ENCODE peak calls at places on chromosomes 3 and 15, in ten cellular contexts. V is dermis blood vessel endothelial cell; H is lower leg skin; M is adrenal gland; O is esophagus muscularis mucosa; P is KG1; K is coronary artery; S is activated gamma-delta T cell treated with anti-CD3 and anti-CD28 coated beads, Interleukin-2, amount 50 U/mL, for 16 hours; J is NCI-H1105; A is COR-L47. I is an unnamed sample.

GRCh38 chr3:135491478-135491877 is 474.1 kb upstream of the PPP2R3A start:
- DNase-seq in V (no peak), H (no peak), M (no peak), A (no peak), P (no peak), S (no peak), J (no peak), K (no peak), O (no peak), I (no peak)

GRCh38 chr15:63211549-63211948 is 22.1 kb downstream of the RAB8B start:
- DNase-seq in A (no peak), M (no peak), K (no peak), S (no peak), H (no peak), O (no peak), V (no peak), J (no peak), P (no peak), I (no peak)

GRCh38 chr3:72152551-72153476 is 367.9 kb upstream of the PROK2 start:
- DNase-seq in H (no peak), M (peak; percentile 84), A (peak; percentile 91), P (no peak), V (peak; percentile 70), O (no peak), S (no peak), J (peak; percentile 86), K (peak; percentile 81), I (peak; percentile 58)

GRCh38 chr3:52429779-52430415 is 15.0 kb downstream of the SEMA3G start:
- DNase-seq in H (peak; percentile 74), K (peak; percentile 65), S (no peak), J (no peak), P (no peak), V (peak; percentile 99), O (no peak), A (no peak), M (peak; percentile 29), I (no peak)

GRCh38 chr3:73624363-73625123 is at the start of gene PDZRN3:
- DNase-seq in K (peak; percentile 81), A (no peak), P (no peak), J (peak; percentile 33), H (peak; percentile 90), M (peak; percentile 69), O (no peak), V (peak; percentile 0), S (no peak), I (no peak)

GRCh38 chr3:53836084-53836872 is 9.9 kb downstream of the CHDH start:
- DNase-seq in A (no peak), P (no peak), J (no peak), M (no peak), O (no peak), K (no peak), S (no peak), V (no peak), H (peak; percentile 76), I (no peak)

GRCh38 chr15:41919954-41920538 is 26.2 kb upstream of the SPTBN5 start:
- DNase-seq in P (no peak), A (no peak), K (no peak), S (no peak), M (no peak), V (peak; percentile 94), H (no peak), J (no peak), O (no peak), I (no peak)

GRCh38 chr3:9047465-9048346 is 84.4 kb upstream of the RAD18 start:
- DNase-seq in V (no peak), S (no peak), M (no peak), A (no peak), H (no peak), P (no peak), K (no peak), J (no peak), O (no peak), I (no peak)

GRCh38 chr3:47910233-47910632 is 106.0 kb downstream of the MAP4 start:
- DNase-seq in A (no peak), V (no peak), K (no peak), O (no peak), M (no peak), S (no peak), H (peak; percentile 21), P (no peak), J (no peak), I (no peak)

GRCh38 chr3:52313188-52313773 is 2.8 kb upstream of the DNAH1 start:
- DNase-seq in H (no peak), J (no peak), M (no peak), A (no peak), O (no peak), V (no peak), K (no peak), P (no peak), S (no peak), I (no peak)

GRCh38 chr3:69082805-69083204 is 1.9 kb upstream of the ARL6IP5 start:
- DNase-seq in A (no peak), M (no peak), V (peak; percentile 55), S (peak; percentile 60), K (no peak), J (no peak), P (peak; percentile 66), O (no peak), H (no peak), I (no peak)

GRCh38 chr15:53693729-53694533 is 65.5 kb downstream of the WDR72 start:
- DNase-seq in M (peak; percentile 46), A (peak; percentile 59), H (no peak), P (no peak), O (no peak), S (no peak), V (no peak), K (no peak), J (no peak), I (no peak)

GRCh38 chr3:182568756-182569155 is 224.5 kb upstream of the ATP11B start:
- DNase-seq in P (no peak), S (no peak), H (no peak), V (no peak), A (peak; percentile 85), M (no peak), O (no peak), J (peak; percentile 80), K (no peak), I (no peak)

GRCh38 chr15:39177561-39177960 is 403.3 kb upstream of the THBS1 start:
- DNase-seq in O (no peak), K (no peak), S (no peak), P (no peak), A (no peak), J (no peak), M (no peak), H (no peak), V (no peak), I (no peak)

GRCh38 chr3:170778240-170779217 is 91.5 kb downstream of the RPL22L1 start:
- DNase-seq in M (no peak), P (no peak), K (no peak), O (no peak), S (no peak), H (no peak), A (no peak), V (no peak), J (no peak), I (no peak)

GRCh38 chr3:39202094-39202493 is 9.7 kb upstream of the XIRP1 start:
- DNase-seq in M (no peak), V (no peak), S (no peak), A (no peak), O (no peak), H (peak; percentile 53), K (no peak), P (no peak), J (no peak), I (no peak)

GRCh38 chr3:13420051-13420816 is at the start of gene NUP210:
- DNase-seq in V (no peak), J (peak; percentile 47), O (no peak), S (peak; percentile 22), K (no peak), M (peak; percentile 25), A (peak; percentile 11), P (peak; percentile 36), H (no peak), I (no peak)

GRCh38 chr3:122803977-122804376 is 9.1 kb downstream of the SLC49A4 start:
- DNase-seq in O (no peak), P (no peak), V (no peak), J (no peak), H (no peak), K (no peak), S (no peak), A (no peak), M (no peak), I (no peak)

GRCh38 chr3:12479919-12480425 is 4.3 kb upstream of the TSEN2 start:
- DNase-seq in S (no peak), H (no peak), K (no peak), M (no peak), J (peak; percentile 15), P (peak; percentile 19), O (no peak), V (peak; percentile 75), A (peak; percentile 26), I (no peak)

GRCh38 chr15:73273181-73274002 is 95.4 kb downstream of the HCN4 start:
- DNase-seq in H (no peak), S (peak; percentile 16), V (peak; percentile 70), K (no peak), M (peak; percentile 63), A (peak; percentile 33), P (peak; percentile 12), O (no peak), J (peak; percentile 63), I (no peak)

GRCh38 chr3:54053201-54053600 is 69.2 kb upstream of the CACNA2D3 start:
- DNase-seq in J (no peak), P (no peak), K (no peak), V (no peak), H (no peak), M (no peak), A (no peak), O (no peak), S (no peak), I (no peak)

GRCh38 chr3:64343692-64344440 is 118.6 kb upstream of the PRICKLE2 start:
- DNase-seq in V (no peak), K (no peak), P (no peak), M (no peak), O (peak; percentile 80), H (no peak), S (no peak), J (no peak), A (no peak), I (no peak)

GRCh38 chr3:16070707-16071106 is 103.8 kb upstream of the GALNT15 start:
- DNase-seq in V (no peak), P (no peak), J (no peak), K (no peak), A (no peak), H (no peak), S (no peak), O (no peak), M (no peak), I (no peak)

GRCh38 chr15:42608767-42609488 is 33.5 kb downstream of the STARD9 start:
- DNase-seq in V (peak; percentile 32), J (no peak), K (no peak), A (no peak), H (no peak), O (no peak), S (no peak), M (no peak), P (no peak), I (no peak)

GRCh38 chr3:149590691-149591441 is 67.0 kb downstream of the WWTR1 start:
- DNase-seq in J (no peak), O (no peak), S (no peak), K (no peak), V (peak; percentile 83), A (no peak), H (no peak), P (no peak), M (no peak), I (no peak)

GRCh38 chr3:177203689-177204395 is 6.6 kb upstream of the TBL1XR1 start:
- DNase-seq in O (no peak), P (no peak), J (no peak), S (no peak), V (no peak), A (no peak), H (no peak), M (no peak), K (no peak), I (no peak)

GRCh38 chr3:89114841-89115223 is 7.4 kb downstream of the EPHA3 start:
- DNase-seq in A (peak; percentile 30), V (no peak), H (no peak), P (no peak), J (peak; percentile 48), M (no peak), K (no peak), S (no peak), O (no peak), I (no peak)

GRCh38 chr3:138202945-138203701 is 16.0 kb downstream of the ARMC8 start:
- DNase-seq in K (no peak), S (no peak), M (no peak), O (no peak), A (no peak), V (no peak), H (no peak), J (no peak), P (no peak), I (no peak)